ENCODE peak calls at places on chromosomes 2 and 18, in five cellular contexts. S, X, O, G and V are unnamed samples.

GRCh38 chr2:81903534-81903933 is 1599.0 kb upstream of the LRRTM1 start:
- DNase-seq in S (no peak), X (no peak), O (no peak), G (no peak), V (no peak)

GRCh38 chr18:61544178-61544577 is 210.9 kb downstream of the CDH20 start:
- DNase-seq in S (no peak), X (no peak), O (no peak), G (no peak), V (no peak)

GRCh38 chr2:140502951-140503630 is 1627.7 kb downstream of the LRP1B start:
- DNase-seq in S (no peak), X (no peak), O (peak; percentile 56), G (no peak), V (no peak)

GRCh38 chr18:33128581-33128980 is 311.9 kb downstream of the CCDC178 start:
- DNase-seq in S (no peak), X (no peak), O (no peak), G (no peak), V (no peak)

GRCh38 chr2:64288321-64288931 is 144.2 kb upstream of the PELI1 start:
- DNase-seq in S (no peak), X (no peak), O (peak; percentile 83), G (no peak), V (no peak)

GRCh38 chr2:237697586-237698337 is 70.4 kb downstream of the LRRFIP1 start:
- DNase-seq in S (no peak), X (no peak), O (no peak), G (no peak), V (peak; percentile 67)

GRCh38 chr2:235694721-235695601 is 201.1 kb downstream of the AGAP1 start:
- DNase-seq in S (peak; percentile 41), X (no peak), O (peak; percentile 39), G (no peak), V (no peak)

GRCh38 chr2:227221120-227221519 is 56.7 kb downstream of the COL4A3 start:
- DNase-seq in S (no peak), X (no peak), O (no peak), G (no peak), V (no peak)

GRCh38 chr2:10883066-10883465 is 28.7 kb upstream of the KCNF1 start:
- DNase-seq in S (no peak), X (peak; percentile 49), O (no peak), G (no peak), V (no peak)

GRCh38 chr18:58865009-58865345 is 300 bp downstream of the ZNF532 start:
- DNase-seq in S (no peak), X (no peak), O (no peak), G (no peak), V (no peak)
- H3K9ac ChIP-seq in S (no peak overlapping the region), X (peak overlapping the region; percentile 81), O (peak overlapping the region; percentile 94), G (peak overlapping the region; percentile 28), V (no peak overlapping the region)

GRCh38 chr2:58109481-58109880 is 62.9 kb downstream of the VRK2 start:
- DNase-seq in S (no peak), X (no peak), O (no peak), G (no peak), V (no peak)

GRCh38 chr2:58106896-58107295 is 60.3 kb downstream of the VRK2 start:
- DNase-seq in S (no peak), X (no peak), O (peak; percentile 28), G (no peak), V (no peak)

GRCh38 chr2:58110765-58111164 is 64.2 kb downstream of the VRK2 start:
- DNase-seq in S (no peak), X (no peak), O (no peak), G (no peak), V (no peak)

GRCh38 chr2:58107803-58108710 is 61.5 kb downstream of the VRK2 start:
- DNase-seq in S (no peak), X (no peak), O (peak; percentile 97), G (no peak), V (no peak)
- TF ChIP-seq CTCF in S (no peak), X (no peak), O (no peak), G (no peak), V (no peak)

DNA sequence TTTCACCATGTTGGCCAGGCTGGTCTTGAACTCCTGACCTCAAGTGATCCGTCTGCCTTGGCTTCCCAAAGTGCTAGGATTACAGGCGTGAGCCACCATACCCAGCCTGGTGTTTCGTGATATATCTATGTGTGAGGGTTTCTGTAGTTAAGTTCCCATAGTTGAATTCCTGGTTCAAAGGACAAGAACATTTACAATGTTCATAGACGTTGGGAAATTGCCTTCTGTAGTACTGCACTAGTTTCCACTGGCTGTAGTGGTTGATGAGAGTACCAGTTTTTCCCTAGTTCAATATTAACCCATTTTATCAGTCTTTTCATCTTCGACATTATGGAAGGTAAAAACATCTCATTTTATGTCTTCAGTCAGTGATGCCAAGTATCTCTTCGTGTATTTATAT is 171.0 kb downstream of the NEDD4L start:
- DNase-seq in S (no peak), X (no peak), O (no peak), G (peak; percentile 40), V (no peak)
- H3K4me1 ChIP-seq in S (peaks cover 7% of the 10 kb centered on the region), X (no peaks in the 10 kb centered on the region), O (peaks cover 17% of the 10 kb centered on the region), G (no peaks in the 10 kb centered on the region), V (peaks cover 13% of the 10 kb centered on the region)

GRCh38 chr18:41538751-41539150 is 416.3 kb upstream of the PIK3C3 start:
- DNase-seq in S (no peak), X (no peak), O (no peak), G (no peak), V (no peak)

GRCh38 chr18:41545091-41545888 is 409.7 kb upstream of the PIK3C3 start:
- DNase-seq in S (no peak), X (no peak), O (no peak), G (no peak), V (no peak)

DNA sequence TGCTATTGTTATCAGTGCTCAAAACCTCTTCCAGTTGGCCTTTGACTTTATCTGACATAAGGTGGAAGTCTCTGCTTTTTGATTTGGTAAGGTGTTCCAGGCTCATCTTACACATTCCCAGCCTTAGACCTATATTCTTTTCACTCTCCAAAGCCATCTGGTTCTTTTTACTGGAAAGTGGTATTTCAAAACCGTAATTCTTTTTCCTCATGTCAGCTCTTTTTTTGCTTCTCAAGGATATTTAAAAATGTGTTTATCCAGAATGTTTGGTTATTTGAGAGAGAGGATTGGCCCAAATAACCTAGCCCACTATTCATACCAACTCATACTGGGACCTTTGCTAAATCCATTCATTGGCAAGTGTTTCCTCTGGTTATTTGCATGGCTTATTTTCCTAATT is 411.2 kb upstream of the PIK3C3 start:
- DNase-seq in S (no peak), X (no peak), O (no peak), G (no peak), V (no peak)
- H3K9ac ChIP-seq in S (no peak overlapping the region), X (no peak overlapping the region), O (no peak overlapping the region), G (no peak overlapping the region), V (no peak overlapping the region)

GRCh38 chr2:240722796-240723735 is 31.4 kb downstream of the AQP12A start:
- DNase-seq in S (peak; percentile 15), X (no peak), O (no peak), G (no peak), V (no peak)
- TF ChIP-seq CTCF in S (peak; percentile 10), X (no peak), O (no peak), G (no peak), V (no peak)

GRCh38 chr2:12045864-12046291 is 299.4 kb downstream of the LPIN1 start:
- DNase-seq in S (no peak), X (no peak), O (no peak), G (no peak), V (no peak)
- H3K4me1 ChIP-seq in S (no peaks in the 10 kb centered on the region), X (no peaks in the 10 kb centered on the region), O (peaks cover 3% of the 10 kb centered on the region), G (no peaks in the 10 kb centered on the region), V (no peaks in the 10 kb centered on the region)

GRCh38 chr18:73661457-73661856 is 486.2 kb downstream of the FBXO15 start:
- DNase-seq in S (no peak), X (no peak), O (no peak), G (no peak), V (no peak)

GRCh38 chr18:73664896-73665295 is 482.7 kb downstream of the FBXO15 start:
- DNase-seq in S (no peak), X (no peak), O (no peak), G (no peak), V (no peak)

GRCh38 chr18:73663581-73663980 is 484.1 kb downstream of the FBXO15 start:
- DNase-seq in S (no peak), X (no peak), O (no peak), G (no peak), V (no peak)

GRCh38 chr18:73660931-73661330 is 486.7 kb downstream of the FBXO15 start:
- DNase-seq in S (no peak), X (no peak), O (no peak), G (no peak), V (no peak)

DNA sequence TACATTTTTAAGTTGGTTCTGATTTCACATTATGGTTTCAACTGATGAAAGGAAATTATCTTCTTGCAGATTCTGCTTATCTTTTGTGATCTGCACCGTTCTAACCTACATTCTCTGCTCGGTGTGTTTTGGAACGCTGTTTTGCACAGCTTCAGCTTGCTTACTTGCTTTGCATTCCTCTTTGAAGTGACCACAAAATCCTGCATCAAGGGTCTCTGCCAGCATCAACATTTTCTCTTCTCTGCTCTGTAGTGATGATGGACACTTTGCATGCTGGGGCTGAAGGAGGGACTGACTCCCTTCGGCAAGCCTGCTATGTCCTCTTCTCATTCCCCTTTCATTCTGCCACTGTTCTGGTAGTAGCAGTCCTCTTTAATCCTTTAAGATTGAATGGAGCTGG is 485.2 kb downstream of the FBXO15 start:
- DNase-seq in S (no peak), X (no peak), O (no peak), G (no peak), V (no peak)
- H3K9ac ChIP-seq in S (no peak overlapping the region), X (no peak overlapping the region), O (no peak overlapping the region), G (no peak overlapping the region), V (no peak overlapping the region)